ENCODE peak calls at places on chromosomes 11 and 22, in four cellular contexts. U is DND-41, I is spleen, C is GM12878. V is an unnamed sample.

GRCh38 chr11:1499899-1500298 is 13.3 kb upstream of the MOB2 start:
- DNase-seq in I (peak; percentile 33), C (no peak), U (no peak), V (no peak)

GRCh38 chr22:23579870-23580585 is at the start of gene IGLL1:
- DNase-seq in C (no peak), I (no peak), U (peak; percentile 89), V (no peak)

GRCh38 chr11:107999759-108000455 is 8.8 kb upstream of the CUL5 start:
- DNase-seq in I (no peak), C (peak; percentile 11), U (peak; percentile 47), V (peak; percentile 91)

GRCh38 chr22:28810839-28811491 is 10.6 kb upstream of the XBP1 start:
- DNase-seq in C (no peak), I (peak; percentile 66), U (peak; percentile 91), V (no peak)

GRCh38 chr11:66983275-66983924 is 8.3 kb downstream of the C11orf86 start:
- DNase-seq in C (no peak), I (no peak), U (no peak), V (no peak)

GRCh38 chr11:1762537-1763302 is 1.0 kb downstream of the CTSD start:
- DNase-seq in U (no peak), C (no peak), I (peak; percentile 83), V (no peak)

GRCh38 chr11:6610591-6610990 is 1.4 kb downstream of the TAF10 start:
- DNase-seq in U (no peak), C (no peak), I (peak; percentile 80), V (no peak)

GRCh38 chr11:115324569-115325432 is 179.4 kb downstream of the CADM1 start:
- DNase-seq in C (peak; percentile 13), U (peak; percentile 27), I (no peak), V (peak; percentile 56)

GRCh38 chr11:18394928-18395734 is 768 bp downstream of the LDHA start:
- DNase-seq in C (no peak), U (peak; percentile 43), I (peak; percentile 78), V (peak; percentile 76)

GRCh38 chr11:93543292-93543977 is at the start of gene SMCO4:
- DNase-seq in U (peak; percentile 86), C (no peak), I (peak; percentile 94), V (peak; percentile 96)

GRCh38 chr22:48576333-48577013 is 1251.2 kb downstream of the BRD1 start:
- DNase-seq in C (no peak), I (no peak), U (no peak), V (peak; percentile 87)

GRCh38 chr22:36817429-36817783 is 571 bp upstream of the PVALB start:
- DNase-seq in U (no peak), I (no peak), C (no peak), V (peak; percentile 62)

GRCh38 chr22:36815558-36816337 is 1.1 kb downstream of the PVALB start:
- DNase-seq in I (no peak), U (no peak), C (no peak), V (no peak)

GRCh38 chr22:36816635-36817428 is at the start of gene PVALB:
- DNase-seq in C (no peak), I (no peak), U (no peak), V (peak; percentile 79)

GRCh38 chr22:36814796-36815195 is 2.0 kb downstream of the PVALB start:
- DNase-seq in C (no peak), U (no peak), I (no peak), V (no peak)

GRCh38 chr22:36816338-36816634 is 549 bp downstream of the PVALB start:
- DNase-seq in I (no peak), U (no peak), C (no peak), V (peak; percentile 75)
- H3K4me3 ChIP-seq in I (no peak overlapping the region), U (no peak overlapping the region), C (no peak overlapping the region), V (peak overlapping the region; percentile 70)

GRCh38 chr22:46163498-46163897 is 13.2 kb downstream of the PPARA start:
- DNase-seq in C (no peak), U (no peak), I (no peak), V (no peak)
- H3K27ac ChIP-seq in C (no peak overlapping the region), U (peak overlapping the region; percentile 11), I (no peak overlapping the region), V (no peak overlapping the region)

GRCh38 chr22:25942126-25942988 is 200.4 kb downstream of the MYO18B start:
- DNase-seq in C (no peak), U (no peak), I (no peak), V (no peak)
- H3K4me3 ChIP-seq in C (no peak overlapping the region), U (no peak overlapping the region), I (no peak overlapping the region), V (no peak overlapping the region)

DNA sequence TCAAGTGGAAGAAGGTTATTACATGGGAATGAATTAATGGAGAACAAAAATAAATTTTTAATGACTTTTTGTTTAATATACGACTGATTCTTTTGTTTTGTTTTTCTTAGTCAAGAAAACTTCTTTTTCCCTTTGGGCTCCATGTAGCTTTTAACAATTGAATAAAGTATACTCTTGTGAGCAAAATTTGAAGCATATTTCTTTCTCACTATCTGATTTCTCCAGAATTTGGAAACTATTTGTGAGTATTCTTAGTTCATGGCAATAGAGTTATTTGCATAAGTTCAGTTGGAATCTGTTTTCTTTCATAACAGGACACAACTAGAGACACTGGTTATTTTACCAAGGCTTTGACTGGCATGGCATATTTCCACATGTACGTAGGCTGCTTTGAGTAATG is 3.8 kb upstream of the APOL1 start:
- DNase-seq in I (no peak), C (no peak), U (no peak), V (no peak)
- H3K27ac ChIP-seq in I (no peak overlapping the region), C (peak overlapping the region; percentile 69), U (no peak overlapping the region), V (no peak overlapping the region)

GRCh38 chr11:47577460-47578041 is 1.2 kb downstream of the KBTBD4 start:
- DNase-seq in C (no peak), I (peak; percentile 62), U (no peak), V (no peak)
- H3K4me3 ChIP-seq in C (peak overlapping the region; percentile 90), I (peak overlapping the region; percentile 82), U (peak overlapping the region; percentile 95), V (peak overlapping the region; percentile 98)

DNA sequence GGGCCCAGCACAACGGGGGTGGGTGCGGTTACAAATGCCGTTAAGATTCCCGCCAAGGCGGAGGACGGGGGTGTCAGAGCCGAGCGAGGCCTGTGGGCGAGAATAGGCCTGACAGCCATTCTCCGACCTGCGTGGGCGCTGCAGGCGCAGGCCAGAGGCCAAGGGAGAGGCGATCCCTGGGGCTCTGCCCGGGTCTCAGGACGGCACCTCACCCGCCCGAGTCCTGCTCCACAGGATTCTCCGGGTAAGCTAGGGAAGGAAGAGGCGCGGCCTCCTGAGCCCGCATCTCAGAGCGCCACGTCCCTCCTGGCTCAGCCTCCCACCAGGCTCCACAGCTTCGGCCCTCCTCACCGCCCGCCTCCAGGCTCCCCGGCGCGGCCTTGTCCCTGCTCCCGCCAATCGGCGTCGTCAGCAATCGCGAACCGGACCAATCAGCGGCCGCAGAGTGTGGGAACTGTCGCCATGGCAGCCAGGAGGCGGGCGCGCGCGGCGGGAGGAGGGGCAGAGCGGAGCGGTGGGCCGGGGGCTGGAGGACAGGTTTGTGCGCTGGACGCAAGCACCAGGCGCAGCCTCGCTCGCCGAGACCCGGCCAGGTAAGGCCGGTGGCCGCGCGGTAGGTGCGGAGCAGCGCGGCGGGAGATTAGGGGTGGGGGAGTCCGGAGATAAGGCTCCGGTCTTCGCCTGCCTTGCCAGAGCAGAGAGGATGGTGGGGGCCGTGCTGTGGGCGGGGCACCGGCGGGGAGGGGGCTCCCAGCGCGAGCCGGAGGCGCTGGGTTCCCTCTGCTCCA is at the start of gene NUCB2:
- DNase-seq in C (peak; percentile 66), U (peak; percentile 99), I (peak; percentile 99), V (peak; percentile 99)
- H3K27ac ChIP-seq in C (peak within 1 kb of the TSS; percentile 93), U (peak within 1 kb of the TSS; percentile 99), I (peak within 1 kb of the TSS; percentile 93), V (peak within 1 kb of the TSS; percentile 26)